ENCODE peak calls at places on chromosomes 2 and 18, in eight cellular contexts. U, I, S, O, V, G, A and Y are unnamed samples.

GRCh38 chr2:227460079-227460485 is 11.9 kb upstream of the AGFG1 start:
- DNase-seq in U (no peak), I (no peak), G (no peak), A (no peak), O (no peak), S (no peak), V (no peak), Y (peak; percentile 48)

GRCh38 chr2:20050712-20051517 is 513 bp downstream of the LAPTM4A start:
- DNase-seq in V (no peak), U (no peak), G (peak; percentile 49), I (no peak), A (peak; percentile 46), O (peak; percentile 41), S (peak; percentile 69), Y (no peak)

GRCh38 chr18:74225193-74225840 is 66.4 kb downstream of the CYB5A start:
- DNase-seq in A (no peak), G (no peak), V (no peak), U (no peak), S (no peak), I (no peak), O (peak; percentile 60), Y (no peak)

GRCh38 chr2:9166579-9167392 is 39.8 kb upstream of the ASAP2 start:
- DNase-seq in U (no peak), A (no peak), O (no peak), S (no peak), V (no peak), G (no peak), I (no peak), Y (no peak)

GRCh38 chr2:49770919-49771318 is 616.6 kb upstream of the FSHR start:
- DNase-seq in U (no peak), G (peak; percentile 49), A (no peak), O (peak; percentile 66), I (no peak), V (peak; percentile 41), S (peak; percentile 16), Y (no peak)

GRCh38 chr2:16487686-16488085 is 177.9 kb downstream of the CYRIA start:
- DNase-seq in I (no peak), V (no peak), S (peak; percentile 11), G (peak; percentile 46), A (no peak), U (peak; percentile 3), O (peak; percentile 27), Y (peak; percentile 2)

GRCh38 chr2:75603477-75603876 is 42.7 kb upstream of the EVA1A start:
- DNase-seq in U (no peak), G (no peak), S (no peak), O (no peak), A (no peak), V (no peak), I (no peak), Y (no peak)

GRCh38 chr18:8283901-8284585 is 325.2 kb upstream of the RAB12 start:
- DNase-seq in A (peak; percentile 6), G (no peak), S (no peak), V (no peak), I (peak; percentile 19), U (no peak), O (no peak), Y (peak; percentile 44)

GRCh38 chr2:220575963-220576362 is 948.5 kb downstream of the SLC4A3 start:
- DNase-seq in G (no peak), U (no peak), O (no peak), I (no peak), S (no peak), V (no peak), A (no peak), Y (no peak)

GRCh38 chr18:49694402-49694801 is 118.9 kb downstream of the ACAA2 start:
- DNase-seq in U (no peak), I (no peak), O (no peak), G (no peak), A (no peak), V (no peak), S (no peak), Y (no peak)

GRCh38 chr2:8116661-8117060 is 565.2 kb upstream of the ID2 start:
- DNase-seq in V (no peak), O (no peak), I (no peak), A (no peak), S (no peak), G (no peak), U (no peak), Y (no peak)

GRCh38 chr2:119174216-119174992 is 15.9 kb upstream of the C1QL2 start:
- DNase-seq in I (no peak), U (no peak), V (no peak), G (peak; percentile 77), O (peak; percentile 40), S (peak; percentile 49), A (no peak), Y (no peak)

GRCh38 chr2:159075726-159076125 is 107.3 kb downstream of the TANC1 start:
- DNase-seq in O (no peak), S (no peak), I (no peak), U (no peak), A (no peak), V (no peak), G (no peak), Y (no peak)

GRCh38 chr2:18373664-18374063 is 186.8 kb downstream of the RDH14 start:
- DNase-seq in G (no peak), S (no peak), I (no peak), O (no peak), V (no peak), A (no peak), U (no peak), Y (no peak)

GRCh38 chr2:241064008-241064801 is 37.9 kb downstream of the MTERF4 start:
- DNase-seq in O (peak; percentile 68), U (no peak), V (no peak), S (peak; percentile 48), A (no peak), I (no peak), G (peak; percentile 88), Y (no peak)

GRCh38 chr2:97005353-97005752 is 19.0 kb upstream of the FAM178B start:
- DNase-seq in A (no peak), V (no peak), I (no peak), O (no peak), G (peak; percentile 26), S (no peak), U (no peak), Y (no peak)

GRCh38 chr18:22136395-22136794 is 33.0 kb upstream of the GATA6 start:
- DNase-seq in U (peak; percentile 12), I (no peak), A (no peak), V (no peak), S (peak; percentile 57), O (no peak), G (no peak), Y (peak; percentile 8)

GRCh38 chr2:99648115-99648850 is 158.5 kb upstream of the REV1 start:
- DNase-seq in V (no peak), O (no peak), U (no peak), S (no peak), G (no peak), I (peak; percentile 66), A (peak; percentile 60), Y (no peak)

GRCh38 chr18:697771-698170 is 14.7 kb downstream of the ENOSF1 start:
- DNase-seq in A (no peak), O (peak; percentile 13), V (no peak), G (no peak), S (no peak), U (no peak), I (no peak), Y (no peak)

GRCh38 chr2:217289153-217289908 is 429.5 kb upstream of the TNP1 start:
- DNase-seq in I (no peak), S (no peak), A (no peak), O (no peak), V (no peak), U (no peak), G (peak; percentile 34), Y (no peak)

GRCh38 chr2:119109823-119110222 is 48.7 kb downstream of the C1QL2 start:
- DNase-seq in G (no peak), O (no peak), I (no peak), S (no peak), A (no peak), U (no peak), V (no peak), Y (no peak)

GRCh38 chr2:147810883-147811765 is 33.7 kb upstream of the ACVR2A start:
- DNase-seq in S (no peak), O (no peak), I (no peak), A (no peak), G (no peak), U (no peak), V (no peak), Y (no peak)

GRCh38 chr2:28586864-28587263 is 91.0 kb downstream of the PLB1 start:
- DNase-seq in U (no peak), A (no peak), S (peak; percentile 21), G (no peak), V (no peak), I (no peak), O (no peak), Y (no peak)

GRCh38 chr2:180655393-180655792 is 325.0 kb upstream of the UBE2E3 start:
- DNase-seq in U (no peak), O (no peak), V (no peak), A (no peak), I (no peak), G (no peak), S (no peak), Y (no peak)

GRCh38 chr18:2108581-2108980 is 462.7 kb downstream of the METTL4 start:
- DNase-seq in V (no peak), O (no peak), I (peak; percentile 30), G (no peak), U (no peak), A (no peak), S (no peak), Y (no peak)

GRCh38 chr2:203951366-203951902 is 14.9 kb downstream of the ICOS start:
- DNase-seq in A (no peak), U (no peak), V (no peak), S (no peak), I (no peak), O (no peak), G (no peak), Y (no peak)

GRCh38 chr2:241118727-241119505 is 16.8 kb upstream of the MTERF4 start:
- DNase-seq in V (no peak), G (no peak), U (no peak), A (no peak), O (no peak), I (no peak), S (no peak), Y (no peak)

GRCh38 chr18:2587788-2588187 is 16.4 kb downstream of the NDC80 start:
- DNase-seq in V (no peak), O (no peak), G (no peak), S (no peak), I (no peak), A (no peak), U (no peak), Y (no peak)

GRCh38 chr18:3593904-3594759 is 144.2 kb downstream of the TGIF1 start:
- DNase-seq in A (peak; percentile 94), U (peak; percentile 94), V (peak; percentile 72), G (peak; percentile 77), I (peak; percentile 90), S (peak; percentile 97), O (peak; percentile 90), Y (peak; percentile 94)

GRCh38 chr18:50401888-50402287 is 27.0 kb downstream of the SKA1 start:
- DNase-seq in A (no peak), I (no peak), O (peak; percentile 76), G (peak; percentile 67), S (peak; percentile 71), U (no peak), V (no peak), Y (no peak)

GRCh38 chr2:92073815-92074548 is 2797.2 kb upstream of the TEKT4 start:
- DNase-seq in V (no peak), U (no peak), O (peak; percentile 23), I (no peak), S (no peak), G (peak; percentile 0), A (no peak), Y (no peak)

GRCh38 chr2:241803387-241804325 is 5.3 kb upstream of the NEU4 start:
- DNase-seq in U (no peak), O (no peak), G (peak; percentile 70), A (peak; percentile 10), S (peak; percentile 12), I (peak; percentile 1), V (peak; percentile 43), Y (no peak)

GRCh38 chr2:220096406-220096805 is 469.0 kb downstream of the SLC4A3 start:
- DNase-seq in G (no peak), O (no peak), S (no peak), U (no peak), I (no peak), V (no peak), A (no peak), Y (no peak)

GRCh38 chr18:49762191-49763077 is 50.9 kb downstream of the ACAA2 start:
- DNase-seq in S (no peak), O (no peak), V (no peak), U (no peak), G (no peak), I (no peak), A (no peak), Y (no peak)